ENCODE peak calls at places on chromosome 3, in ten cellular contexts. K is glutamatergic neuron; W is M059J; V is AG08395; Q is fibroblast of lung; C is activated CD8-positive, alpha-beta memory T cell treated with anti-CD3 and anti-CD28 coated beads for 4 hours; E is iPS-NIHi11; J is ELF-1; S is Calu3; D is EL. I is an unnamed sample.

GRCh38 chr3:143084856-143085731 is 34.5 kb upstream of the CHST2 start:
- DNase-seq in K (peak; percentile 35), W (peak; percentile 74), V (peak; percentile 42), Q (no peak), C (no peak), E (peak; percentile 47), J (no peak), S (no peak), D (peak; percentile 60), I (peak; percentile 59)

GRCh38 chr3:187935623-187936156 is 190.4 kb upstream of the BCL6 start:
- DNase-seq in K (no peak), W (no peak), V (no peak), Q (no peak), C (no peak), E (no peak), J (peak; percentile 40), S (no peak), D (no peak), I (no peak)

GRCh38 chr3:126554560-126555525 is 3.9 kb downstream of the C3orf22 start:
- DNase-seq in K (peak; percentile 4), W (no peak), V (no peak), Q (no peak), C (no peak), E (no peak), J (no peak), S (no peak), D (no peak), I (no peak)

GRCh38 chr3:65356331-65357286 is 668.8 kb upstream of the ADAMTS9 start:
- DNase-seq in K (no peak), W (no peak), V (peak; percentile 36), Q (peak; percentile 40), C (no peak), E (peak; percentile 36), J (peak; percentile 87), S (no peak), D (peak; percentile 14), I (no peak)

GRCh38 chr3:119296723-119297122 is 2.5 kb downstream of the ARHGAP31 start:
- DNase-seq in K (no peak), W (no peak), V (no peak), Q (no peak), C (no peak), E (no peak), J (no peak), S (no peak), D (no peak), I (no peak)

GRCh38 chr3:134281912-134282658 is 31.4 kb upstream of the RYK start:
- DNase-seq in K (no peak), W (no peak), V (no peak), Q (no peak), C (no peak), E (no peak), J (peak; percentile 38), S (no peak), D (no peak), I (no peak)

GRCh38 chr3:8713901-8714759 is 19.5 kb upstream of the CAV3 start:
- DNase-seq in K (peak; percentile 47), W (no peak), V (no peak), Q (no peak), C (no peak), E (peak; percentile 82), J (peak; percentile 35), S (peak; percentile 14), D (peak; percentile 35), I (no peak)

GRCh38 chr3:193943200-193943599 is 192.7 kb upstream of the HES1 start:
- DNase-seq in K (no peak), W (peak; percentile 22), V (no peak), Q (no peak), C (no peak), E (peak; percentile 43), J (peak; percentile 88), S (no peak), D (no peak), I (no peak)

GRCh38 chr3:98733055-98733777 is 29.9 kb upstream of the ST3GAL6 start:
- DNase-seq in K (peak; percentile 67), W (peak; percentile 56), V (peak; percentile 15), Q (peak; percentile 30), C (no peak), E (peak; percentile 63), J (peak; percentile 69), S (peak; percentile 35), D (peak; percentile 39), I (peak; percentile 16)

GRCh38 chr3:72567474-72567873 is 280.8 kb downstream of the SHQ1 start:
- DNase-seq in K (no peak), W (no peak), V (no peak), Q (no peak), C (no peak), E (no peak), J (no peak), S (no peak), D (no peak), I (no peak)

GRCh38 chr3:24678441-24678865 is 183.8 kb upstream of the THRB start:
- DNase-seq in K (no peak), W (peak; percentile 84), V (peak; percentile 76), Q (peak; percentile 97), C (no peak), E (no peak), J (no peak), S (peak; percentile 38), D (peak; percentile 72), I (peak; percentile 98)

GRCh38 chr3:127660621-127661253 is 12.0 kb upstream of the ABTB1 start:
- DNase-seq in K (no peak), W (no peak), V (no peak), Q (no peak), C (no peak), E (no peak), J (no peak), S (no peak), D (no peak), I (no peak)

GRCh38 chr3:71593106-71593505 is 9.6 kb upstream of the FOXP1 start:
- DNase-seq in K (no peak), W (no peak), V (no peak), Q (no peak), C (no peak), E (no peak), J (no peak), S (no peak), D (no peak), I (no peak)

GRCh38 chr3:186933801-186934200 is 3.5 kb downstream of the ST6GAL1 start:
- DNase-seq in K (no peak), W (no peak), V (no peak), Q (no peak), C (no peak), E (no peak), J (no peak), S (no peak), D (no peak), I (no peak)